ENCODE peak calls at places on chromosomes 11 and 22, in four cellular contexts. T is K562, Z is HepG2, N is H1. S is an unnamed sample.

GRCh38 chr11:73520358-73521061 is 77.4 kb downstream of the FAM168A start:
- DNase-seq in T (no peak), N (no peak), Z (no peak), S (no peak)

GRCh38 chr11:46278387-46279173 is 1.1 kb downstream of the CREB3L1 start:
- DNase-seq in N (peak), Z (no peak), T (peak), S (no peak)

GRCh38 chr11:78138694-78139421 is 568 bp downstream of the ALG8 start:
- DNase-seq in Z (no peak), N (no peak), T (peak), S (peak)

GRCh38 chr11:1740786-1741530 is 9.4 kb downstream of the IFITM10 start:
- DNase-seq in T (no peak), N (no peak), Z (no peak), S (no peak)

GRCh38 chr11:133406493-133406892 is 125.8 kb downstream of the OPCML start:
- DNase-seq in N (no peak), Z (no peak), T (no peak), S (no peak)

GRCh38 chr11:122951231-122951630 is 30.4 kb downstream of the BSX start:
- DNase-seq in N (no peak), T (no peak), Z (no peak), S (no peak)

GRCh38 chr11:2256293-2256913 is 14.0 kb downstream of the ASCL2 start:
- DNase-seq in N (no peak), T (no peak), Z (no peak), S (no peak)

GRCh38 chr22:35467788-35468187 is 67.8 kb downstream of the MCM5 start:
- DNase-seq in N (no peak), Z (no peak), T (no peak), S (peak)

GRCh38 chr22:19634576-19634975 is 79.7 kb upstream of the SEPTIN5 start:
- DNase-seq in Z (no peak), T (no peak), N (no peak), S (no peak)

GRCh38 chr22:22380098-22381030 is 128.2 kb downstream of the ZNF280B start:
- DNase-seq in N (peak), Z (no peak), T (peak), S (no peak)

GRCh38 chr11:132838621-132839020 is 693.7 kb downstream of the OPCML start:
- DNase-seq in N (no peak), Z (no peak), T (no peak), S (no peak)

GRCh38 chr22:19571995-19572394 is 47.8 kb upstream of the CLDN5 start:
- DNase-seq in T (no peak), N (no peak), Z (no peak), S (no peak)

GRCh38 chr22:30806391-30806861 is 111.8 kb downstream of the OSBP2 start:
- DNase-seq in Z (peak), N (peak), T (peak), S (peak)

GRCh38 chr22:22138915-22139314 is 105.7 kb upstream of the VPREB1 start:
- DNase-seq in Z (no peak), T (no peak), N (no peak), S (no peak)

GRCh38 chr22:49008682-49009235 is 818.9 kb downstream of the BRD1 start:
- DNase-seq in T (no peak), N (peak), Z (no peak), S (no peak)

GRCh38 chr11:112715091-112715490 is 246.1 kb upstream of the NCAM1 start:
- DNase-seq in N (no peak), T (no peak), Z (no peak), S (no peak)

GRCh38 chr11:86291466-86292262 is 10.4 kb upstream of the HIKESHI start:
- DNase-seq in N (peak), T (peak), Z (peak), S (peak)

GRCh38 chr11:4645974-4646373 is 2.2 kb downstream of the OR51E1 start:
- DNase-seq in T (no peak), Z (no peak), N (no peak), S (no peak)

GRCh38 chr11:56916609-56917008 is 72.1 kb upstream of the OR5AK2 start:
- DNase-seq in Z (no peak), N (no peak), T (no peak), S (no peak)

GRCh38 chr11:2807276-2807681 is 78.3 kb downstream of the CDKN1C start:
- DNase-seq in Z (peak), T (no peak), N (no peak), S (no peak)

DNA sequence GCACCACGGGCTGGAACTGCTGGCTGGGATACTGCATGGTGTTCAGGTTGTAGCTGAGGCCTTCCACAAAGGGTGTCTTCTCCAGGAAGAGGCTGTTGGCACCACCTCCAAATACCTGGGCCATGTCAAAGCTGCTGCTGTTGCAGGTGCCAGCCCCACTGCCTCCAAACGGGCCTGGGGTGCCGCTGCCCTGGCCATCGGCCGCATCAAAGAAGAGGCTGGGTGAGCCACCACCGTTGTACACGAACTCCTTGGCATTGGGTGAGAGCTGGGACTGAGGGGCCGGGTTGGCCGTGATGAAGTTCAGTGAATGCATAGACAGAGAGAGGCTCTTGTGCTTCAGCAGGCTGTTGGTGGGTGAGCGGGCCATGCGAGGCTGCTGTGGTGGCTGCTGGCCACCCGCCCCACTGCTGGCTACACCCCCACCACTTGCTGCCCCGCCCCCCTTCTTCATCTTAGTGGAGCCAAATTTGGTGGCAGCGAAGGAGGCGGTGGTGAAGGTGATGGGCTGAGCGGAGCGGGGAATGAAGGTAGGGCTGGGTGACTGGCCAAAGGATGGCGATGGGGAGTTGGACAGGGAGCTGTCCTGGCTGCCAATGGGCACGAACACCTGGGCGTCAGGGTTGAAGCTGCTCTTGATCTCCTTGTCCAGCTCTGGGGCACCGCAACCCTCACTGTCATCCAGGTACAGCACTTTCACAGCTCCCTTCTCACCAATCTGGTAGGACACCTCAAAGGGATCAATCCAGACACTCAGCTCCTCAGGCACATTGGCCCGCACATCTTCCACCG is 10.1 kb downstream of the TOB2 start:
- DNase-seq in T (no peak), N (no peak), Z (no peak), S (no peak)
- TF ChIP-seq RNF2 in T (no peak), N (no peak), Z (no peak), S (no peak)

GRCh38 chr11:108117746-108118371 is 3.5 kb upstream of the ACAT1 start:
- DNase-seq in N (no peak), T (peak), Z (peak), S (peak)

GRCh38 chr11:108111126-108111525 is 10.2 kb upstream of the ACAT1 start:
- DNase-seq in Z (no peak), N (no peak), T (no peak), S (no peak)

GRCh38 chr11:108121274-108122155 is at the start of gene ACAT1:
- DNase-seq in N (peak), T (peak), Z (peak), S (peak)

GRCh38 chr11:108112059-108112458 is 9.3 kb upstream of the ACAT1 start:
- DNase-seq in Z (no peak), T (no peak), N (no peak), S (no peak)

DNA sequence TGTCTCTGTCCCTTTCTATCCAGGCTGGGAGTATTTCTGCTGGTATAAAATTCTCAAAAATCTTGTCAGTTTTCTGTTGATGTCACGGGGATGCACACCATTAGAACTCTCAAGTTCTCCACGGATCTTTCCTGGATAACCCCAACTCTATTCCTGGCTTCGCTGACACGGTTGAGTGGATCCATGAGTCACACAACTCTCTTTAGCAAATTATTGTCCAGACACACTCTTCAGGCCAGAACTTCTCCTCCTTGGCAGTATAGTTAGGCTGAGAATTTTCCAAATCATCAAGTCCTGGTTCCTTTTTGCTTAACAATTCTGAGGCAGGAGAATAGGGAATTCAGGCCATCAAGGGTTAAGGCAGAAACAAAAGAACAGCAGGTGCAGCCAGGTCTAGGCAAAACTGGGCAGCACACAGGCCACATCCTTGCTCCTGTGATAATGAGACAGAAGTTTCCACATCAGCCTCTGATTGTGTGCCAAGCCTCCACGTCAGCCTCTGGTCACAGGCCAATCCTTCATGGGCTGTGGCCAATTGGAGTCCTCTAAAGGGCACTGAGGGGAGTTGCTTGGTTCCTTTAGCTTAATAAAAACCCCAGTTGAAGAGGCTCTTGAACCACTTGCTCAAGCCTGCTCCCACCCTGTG is 5.7 kb upstream of the ACAT1 start:
- DNase-seq in N (peak), Z (no peak), T (no peak), S (peak)
- TF ChIP-seq RNF2 in N (no peak), Z (no peak), T (no peak), S (no peak)

DNA sequence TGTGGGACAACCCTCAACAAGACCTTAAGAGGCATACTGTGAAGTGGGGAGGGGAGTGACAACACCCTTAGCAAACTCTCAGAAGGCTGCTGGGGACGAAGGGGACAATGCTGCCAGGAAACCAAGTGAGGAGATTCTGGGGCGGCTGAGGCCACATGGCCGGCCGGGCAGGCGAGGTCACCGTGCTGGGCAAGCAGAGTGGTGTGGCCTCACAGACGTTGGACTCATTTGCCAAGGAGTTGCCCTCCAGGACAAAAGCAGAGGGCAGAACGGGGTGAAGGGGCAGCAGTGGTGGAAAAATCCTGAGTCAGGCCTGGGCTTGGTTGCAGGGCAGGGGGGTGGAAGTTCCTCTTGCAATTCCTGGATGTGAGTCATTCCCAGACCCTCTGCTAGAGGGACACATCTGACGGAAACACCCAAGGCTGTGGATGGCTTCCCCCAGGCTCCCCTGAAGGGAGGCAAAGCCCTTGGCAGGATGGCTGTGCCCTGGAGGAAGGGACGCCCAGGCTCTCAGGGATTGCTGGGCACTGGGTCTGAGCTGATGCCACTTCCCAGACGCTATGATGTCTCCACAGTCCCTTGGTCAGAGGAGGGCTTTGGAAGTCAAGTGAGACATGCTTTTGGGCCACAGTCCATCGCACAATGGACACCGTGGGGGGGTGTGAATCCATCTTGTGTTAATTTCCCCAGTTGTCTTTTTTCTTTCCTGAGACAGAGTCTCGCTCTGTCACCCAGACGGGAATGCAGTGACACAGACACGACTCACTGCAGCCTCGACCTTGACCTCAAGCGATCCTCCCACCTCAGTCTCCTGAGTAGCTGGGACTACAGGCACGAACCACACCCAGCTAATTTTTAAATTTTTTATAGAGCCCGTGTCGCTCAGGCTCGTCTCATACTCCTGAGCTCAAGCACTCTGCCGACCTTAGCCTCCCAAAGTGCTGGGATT is 16.2 kb upstream of the SHANK3 start:
- DNase-seq in N (no peak), Z (peak), T (no peak), S (peak)
- TF ChIP-seq RNF2 in N (no peak), Z (no peak), T (no peak), S (no peak)

GRCh38 chr22:17810570-17811116 is 36.4 kb upstream of the BID start:
- DNase-seq in Z (no peak), T (no peak), N (no peak), S (no peak)

GRCh38 chr22:17814084-17814483 is 39.8 kb upstream of the BID start:
- DNase-seq in N (no peak), T (no peak), Z (no peak), S (no peak)

GRCh38 chr22:17807571-17808410 is 33.5 kb upstream of the BID start:
- DNase-seq in T (no peak), Z (no peak), N (no peak), S (no peak)

GRCh38 chr22:17808688-17809403 is 34.6 kb upstream of the BID start:
- DNase-seq in T (no peak), Z (no peak), N (no peak), S (no peak)

DNA sequence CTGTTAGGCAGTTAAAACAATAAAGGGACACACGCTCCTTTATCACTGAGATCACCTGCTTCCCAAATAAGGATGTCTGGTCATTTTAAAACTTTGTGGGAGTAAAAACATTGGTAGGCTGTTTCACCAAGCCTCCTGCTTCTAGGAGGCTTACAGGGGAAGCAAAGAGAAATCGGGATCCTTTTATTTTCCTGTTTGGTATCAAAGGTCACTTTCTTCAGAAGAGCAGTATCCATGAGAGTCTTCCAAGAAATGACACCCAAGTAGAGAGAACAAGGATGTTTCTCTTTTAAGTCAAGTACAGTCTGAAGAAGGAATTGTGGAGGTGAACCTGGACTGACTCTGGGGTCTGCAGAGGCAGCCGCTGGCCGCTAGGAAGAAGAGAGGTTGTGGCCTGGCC is 36.9 kb upstream of the BID start:
- DNase-seq in Z (no peak), T (no peak), N (no peak), S (no peak)
- TF ChIP-seq RNF2 in Z (no peak), T (no peak), N (no peak), S (no peak)

GRCh38 chr11:7552666-7553065 is 38.9 kb downstream of the PPFIBP2 start:
- DNase-seq in N (no peak), T (no peak), Z (no peak), S (no peak)
- TF ChIP-seq RNF2 in N (no peak), T (no peak), Z (no peak), S (no peak)